ENCODE peak calls at places on chromosomes 4 and X, in five cellular contexts. X is GM12878, U is HepG2, F is SK-N-SH, M is K562. K is an unnamed sample.
A peak's percentile ranks its signal among the peaks of the same experiment; 100 is the strongest.

GRCh38 chrX:110741213-110741796 is 54.3 kb downstream of the CHRDL1 start:
- DNase-seq in X (no peak), U (no peak), F (no peak), M (no peak), K (no peak)

GRCh38 chr4:69060651-69061308 is 35.5 kb upstream of the UGT2B7 start:
- DNase-seq in X (no peak), U (no peak), F (no peak), M (peak; percentile 8), K (peak; percentile 6)

GRCh38 chrX:110346681-110347080 is 12.0 kb upstream of the RTL9 start:
- DNase-seq in X (no peak), U (no peak), F (no peak), M (peak; percentile 73), K (no peak)

GRCh38 chrX:97039363-97040029 is 155.8 kb downstream of the RPA4 start:
- DNase-seq in X (peak; percentile 61), U (no peak), F (no peak), M (no peak), K (no peak)

GRCh38 chr4:153518637-153519384 is 52.7 kb downstream of the TMEM131L start:
- DNase-seq in X (no peak), U (peak; percentile 30), F (no peak), M (peak; percentile 69), K (no peak)

GRCh38 chr4:145034727-145035211 is 63.2 kb downstream of the ANAPC10 start:
- DNase-seq in X (no peak), U (no peak), F (no peak), M (peak; percentile 14), K (no peak)

GRCh38 chr4:1395941-1396805 is 10.1 kb downstream of the NKX1-1 start:
- DNase-seq in X (no peak), U (no peak), F (peak; percentile 26), M (no peak), K (no peak)

GRCh38 chr4:4333265-4333706 is 43.2 kb downstream of the ZBTB49 start:
- DNase-seq in X (no peak), U (no peak), F (no peak), M (no peak), K (no peak)

GRCh38 chr4:85825937-85826678 is 351.2 kb downstream of the ARHGAP24 start:
- DNase-seq in X (no peak), U (peak; percentile 35), F (peak; percentile 8), M (no peak), K (peak; percentile 51)

GRCh38 chr4:124322234-124322831 is 390.2 kb downstream of the ANKRD50 start:
- DNase-seq in X (no peak), U (peak; percentile 8), F (peak; percentile 25), M (peak; percentile 21), K (peak; percentile 22)

GRCh38 chrX:9311411-9312160 is 153.3 kb upstream of the TBL1X start:
- DNase-seq in X (no peak), U (no peak), F (no peak), M (no peak), K (no peak)

GRCh38 chr4:158636619-158637018 is 35.1 kb downstream of the C4orf46 start:
- DNase-seq in X (no peak), U (no peak), F (no peak), M (no peak), K (no peak)

GRCh38 chr4:6143603-6144181 is 56.7 kb downstream of the JAKMIP1 start:
- DNase-seq in X (no peak), U (no peak), F (no peak), M (no peak), K (no peak)

GRCh38 chr4:88033309-88033708 is 25.9 kb downstream of the PKD2 start:
- DNase-seq in X (no peak), U (peak; percentile 71), F (peak; percentile 54), M (peak; percentile 71), K (peak; percentile 62)

GRCh38 chrX:155262970-155263754 is 1.1 kb downstream of the RAB39B start:
- DNase-seq in X (no peak), U (no peak), F (no peak), M (no peak), K (no peak)

GRCh38 chrX:66030505-66031317 is 9.2 kb downstream of the VSIG4 start:
- DNase-seq in X (no peak), U (peak; percentile 0), F (peak; percentile 7), M (peak; percentile 82), K (peak; percentile 16)

GRCh38 chr4:111323496-111323895 is 700.6 kb upstream of the PITX2 start:
- DNase-seq in X (no peak), U (no peak), F (no peak), M (no peak), K (no peak)

GRCh38 chr4:178689926-178690325 is 1247.7 kb upstream of the AGA start:
- DNase-seq in X (no peak), U (no peak), F (no peak), M (no peak), K (no peak)

GRCh38 chr4:168796362-168797106 is 213.5 kb downstream of the CBR4 start:
- DNase-seq in X (no peak), U (peak; percentile 80), F (no peak), M (no peak), K (no peak)

GRCh38 chr4:55069248-55069647 is 56.1 kb downstream of the KDR start:
- DNase-seq in X (no peak), U (no peak), F (no peak), M (no peak), K (no peak)

DNA sequence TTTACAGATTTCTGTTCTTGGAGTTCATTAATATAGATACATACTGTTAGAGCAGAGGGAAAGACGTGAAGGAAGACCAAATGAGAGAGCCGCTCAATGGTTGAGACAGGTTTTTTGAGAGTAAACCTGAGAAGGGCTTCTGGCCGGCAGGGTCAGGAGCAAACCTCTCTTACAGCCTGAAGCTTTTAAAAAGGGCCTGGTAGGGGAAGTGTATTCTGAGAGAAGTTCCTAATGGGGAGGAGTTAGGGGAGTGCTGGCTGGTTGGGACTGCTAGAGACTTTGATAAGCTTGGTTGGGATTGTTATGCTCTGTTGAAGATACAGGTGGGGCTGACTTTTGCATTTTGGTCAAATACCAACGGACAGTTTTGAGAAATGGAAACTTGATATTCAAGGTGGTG is 186.8 kb upstream of the PABPC4L start:
- DNase-seq in X (no peak), U (no peak), F (no peak), M (no peak), K (no peak)
- TF ChIP-seq FOXM1 in X (no peak), U (no peak), F (no peak), M (no peak), K (no peak)

GRCh38 chr4:75340561-75340960 is 173.6 kb downstream of the RCHY1 start:
- DNase-seq in X (no peak), U (no peak), F (no peak), M (no peak), K (no peak)

GRCh38 chr4:75343333-75343732 is 170.9 kb downstream of the RCHY1 start:
- DNase-seq in X (no peak), U (no peak), F (no peak), M (no peak), K (no peak)

GRCh38 chr4:75338352-75338880 is 175.8 kb downstream of the RCHY1 start:
- DNase-seq in X (no peak), U (no peak), F (no peak), M (no peak), K (no peak)
- TF ChIP-seq FOXM1 in X (no peak), U (no peak), F (no peak), M (no peak), K (no peak)

GRCh38 chr4:59122626-59123025 is 2012.4 kb upstream of the IGFBP7 start:
- DNase-seq in X (no peak), U (no peak), F (no peak), M (no peak), K (no peak)
- TF ChIP-seq FOXM1 in X (no peak), U (no peak), F (no peak), M (no peak), K (no peak)

GRCh38 chrX:46792826-46793195 is 33.9 kb upstream of the SLC9A7 start:
- DNase-seq in X (no peak), U (no peak), F (no peak), M (no peak), K (no peak)

GRCh38 chrX:46796574-46797191 is 37.8 kb upstream of the SLC9A7 start:
- DNase-seq in X (no peak), U (peak; percentile 54), F (peak; percentile 60), M (peak; percentile 58), K (peak; percentile 73)

GRCh38 chrX:46788902-46789301 is 30.0 kb upstream of the SLC9A7 start:
- DNase-seq in X (no peak), U (no peak), F (no peak), M (no peak), K (no peak)

GRCh38 chrX:46793386-46794143 is 34.6 kb upstream of the SLC9A7 start:
- DNase-seq in X (no peak), U (peak; percentile 20), F (no peak), M (no peak), K (no peak)

DNA sequence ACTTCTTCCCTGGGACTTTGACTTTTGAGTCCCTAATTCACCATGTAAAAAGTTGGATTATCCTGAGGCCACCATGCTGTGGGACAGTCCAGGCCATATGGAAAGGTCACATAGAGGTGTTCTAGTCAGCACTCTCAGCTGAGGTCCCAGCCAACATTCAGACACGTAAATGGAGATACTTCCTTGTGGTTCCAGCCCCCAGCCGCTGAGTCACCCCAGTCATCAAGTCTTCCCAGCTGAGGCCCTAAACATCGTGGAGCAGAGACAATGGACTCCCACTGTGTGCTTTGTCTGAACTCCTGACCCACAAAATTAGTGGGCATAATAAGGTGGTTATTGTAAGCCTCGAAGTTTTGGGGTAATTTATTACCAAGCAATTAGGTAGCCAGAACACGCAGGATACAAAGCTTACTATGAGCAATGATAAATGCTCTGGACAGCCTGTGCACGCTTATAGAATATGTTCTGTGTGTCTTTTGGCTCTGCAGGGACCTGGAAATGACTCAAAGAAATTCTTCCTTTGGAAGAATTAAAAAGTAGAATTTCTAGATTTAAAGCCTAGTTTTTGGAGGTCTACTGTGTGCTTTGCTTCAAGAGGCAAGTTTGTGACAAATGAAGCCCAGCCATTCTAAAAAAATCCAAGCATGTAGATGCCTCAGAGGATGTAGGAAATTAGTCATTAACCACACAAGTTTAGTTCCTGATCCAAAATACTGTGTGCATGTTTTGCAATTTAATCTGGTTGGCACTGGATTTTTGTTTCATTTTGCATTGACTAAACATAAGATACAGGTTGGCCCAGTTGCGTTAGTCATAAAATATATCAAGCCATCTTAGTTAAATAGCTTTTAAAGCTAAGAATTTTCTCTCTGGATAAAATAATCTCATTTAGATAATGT is 33.3 kb upstream of the SLC9A7 start:
- DNase-seq in X (peak; percentile 68), U (peak; percentile 32), F (no peak), M (peak; percentile 16), K (no peak)
- TF ChIP-seq FOXM1 in X (peak; percentile 22), U (no peak), F (peak; percentile 15), M (no peak), K (no peak)

K was measured in HEK293T.